ENCODE peak calls at places on chromosomes 6 and 20, in seven cellular contexts. B is heart left ventricle, S is A549, M is IMR-90, C is adrenal gland, T is transverse colon, K is breast epithelium. X is an unnamed sample.

GRCh38 chr6:36844232-36845170 is 5.3 kb upstream of the CPNE5 start:
- DNase-seq in C (no peak), B (peak), S (no peak), K (no peak), M (no peak), T (no peak), X (no peak)

GRCh38 chr6:117072134-117072533 is 193.2 kb upstream of the VGLL2 start:
- DNase-seq in S (no peak), T (no peak), M (no peak), K (no peak), B (peak), C (no peak), X (no peak)

GRCh38 chr6:34001706-34002645 is 143.9 kb downstream of the GRM4 start:
- DNase-seq in B (no peak), K (no peak), T (no peak), S (no peak), C (no peak), M (no peak), X (no peak)

GRCh38 chr20:56875052-56875663 is 246.1 kb downstream of the TFAP2C start:
- DNase-seq in S (peak), B (no peak), K (no peak), T (peak), M (peak), C (no peak), X (no peak)

GRCh38 chr6:34095136-34095505 is 50.8 kb downstream of the GRM4 start:
- DNase-seq in M (no peak), K (no peak), T (no peak), C (no peak), S (no peak), B (no peak), X (no peak)

GRCh38 chr6:109260126-109260525 is 122.1 kb downstream of the CD164 start:
- DNase-seq in S (no peak), M (peak), T (no peak), C (no peak), K (no peak), B (no peak), X (no peak)

GRCh38 chr6:1596088-1596852 is 13.4 kb upstream of the FOXC1 start:
- DNase-seq in T (peak), S (peak), M (peak), B (no peak), K (no peak), C (peak), X (no peak)

GRCh38 chr20:25215521-25215920 is 20.0 kb downstream of the ENTPD6 start:
- DNase-seq in K (no peak), S (no peak), C (no peak), T (no peak), M (no peak), B (no peak), X (no peak)

GRCh38 chr20:9323622-9324021 is 190.8 kb upstream of the LAMP5 start:
- DNase-seq in M (no peak), T (no peak), K (no peak), S (peak), B (no peak), C (no peak), X (no peak)

GRCh38 chr6:122609881-122610689 is at the start of gene PKIB:
- DNase-seq in B (peak), C (peak), K (peak), S (peak), T (peak), M (peak), X (no peak)

GRCh38 chr6:42453027-42453648 is 1.4 kb upstream of the TRERF1 start:
- DNase-seq in M (peak), K (peak), C (peak), B (peak), T (peak), S (peak), X (no peak)

GRCh38 chr6:42453649-42454427 is 2.1 kb upstream of the TRERF1 start:
- DNase-seq in T (peak), B (peak), C (peak), K (no peak), M (peak), S (no peak), X (no peak)

GRCh38 chr6:42451146-42451594 is 556 bp downstream of the TRERF1 start:
- DNase-seq in S (no peak), T (no peak), B (no peak), M (no peak), C (no peak), K (no peak), X (no peak)

GRCh38 chr6:42451595-42452170 is at the start of gene TRERF1:
- DNase-seq in T (peak), K (no peak), M (peak), S (peak), C (peak), B (peak), X (no peak)

DNA sequence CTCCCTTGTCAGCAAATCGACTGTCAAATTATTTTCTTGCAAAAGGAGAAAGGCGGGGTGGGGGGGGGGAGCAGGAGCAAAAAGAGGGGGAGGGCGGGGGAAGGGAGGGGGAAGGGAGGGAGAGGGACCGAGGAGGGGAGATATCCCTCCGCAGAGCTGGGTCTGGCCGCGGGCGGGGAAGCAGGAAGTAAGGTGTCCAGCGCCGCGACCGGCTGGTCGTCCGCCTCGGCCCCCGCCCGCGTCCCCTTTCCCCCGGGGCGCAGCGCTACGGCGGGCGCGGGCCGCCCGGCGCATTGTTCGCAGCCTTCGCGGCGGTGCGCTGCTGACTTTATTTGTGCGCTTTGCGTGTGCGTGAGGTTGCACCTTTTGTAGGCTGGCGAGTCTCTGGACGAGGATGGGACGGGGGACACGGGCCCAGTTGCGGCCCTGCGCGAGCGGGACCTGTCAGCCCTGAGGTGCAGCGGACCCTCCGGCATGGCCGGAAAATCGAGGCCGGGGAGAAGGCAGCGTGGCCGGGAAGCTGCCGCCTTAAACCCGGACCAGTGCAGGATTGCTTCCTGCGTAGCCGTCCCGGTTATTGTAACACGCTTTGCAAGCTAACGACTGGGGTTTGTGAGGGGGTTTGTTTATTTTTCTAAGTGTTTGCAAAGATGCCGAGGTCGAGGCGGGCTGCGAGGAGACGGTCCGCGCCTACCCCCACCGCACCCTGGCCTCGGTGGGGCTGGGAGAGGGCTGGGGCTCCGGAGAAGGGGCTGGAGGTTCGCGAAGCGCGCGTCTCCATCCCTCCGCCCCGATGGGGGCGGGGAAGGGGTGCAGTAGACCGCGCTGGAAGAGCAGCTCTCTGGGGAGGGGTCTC is 673 bp upstream of the TRERF1 start:
- DNase-seq in M (peak), T (peak), K (no peak), C (peak), S (peak), B (peak), X (no peak)
- TF ChIP-seq POLR2A in M (peak), T (peak), K (no peak), C (peak), S (peak), B (no peak), X (peak)

DNA sequence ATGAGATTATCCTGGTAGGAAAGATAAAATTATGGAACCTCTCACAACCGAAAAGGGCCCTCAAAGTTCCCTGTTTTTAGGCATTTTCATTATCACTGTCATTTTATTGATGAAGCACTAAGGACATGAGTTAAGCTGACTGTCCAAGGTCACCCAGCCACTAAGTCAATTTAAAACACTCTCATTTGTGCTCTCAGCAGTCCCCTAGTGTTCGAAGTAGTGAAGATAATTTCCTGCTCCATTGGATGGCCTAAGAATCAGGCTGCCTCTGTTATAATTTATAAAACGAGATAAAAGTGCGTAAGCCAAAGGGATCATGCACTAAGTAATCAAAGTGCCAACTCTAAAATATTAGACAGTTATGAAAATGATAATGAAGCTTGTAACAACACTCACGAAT is 169.1 kb downstream of the KIF16B start:
- DNase-seq in B (no peak), M (no peak), S (no peak), C (no peak), T (no peak), K (no peak), X (no peak)
- TF ChIP-seq POLR2A in B (no peak), M (no peak), S (no peak), C (no peak), T (no peak), K (no peak), X (no peak)

GRCh38 chr6:32972353-32973143 is 4.2 kb downstream of the BRD2 start:
- DNase-seq in B (peak), S (no peak), M (no peak), C (no peak), K (no peak), T (peak), X (no peak)

GRCh38 chr6:32973144-32973854 is 4.9 kb downstream of the BRD2 start:
- DNase-seq in M (peak), B (no peak), K (no peak), C (peak), S (peak), T (peak), X (no peak)

GRCh38 chr6:32971245-32971580 is 2.8 kb downstream of the BRD2 start:
- DNase-seq in C (no peak), S (no peak), T (no peak), M (no peak), K (no peak), B (no peak), X (no peak)

GRCh38 chr6:32970413-32971244 is 2.2 kb downstream of the BRD2 start:
- DNase-seq in K (peak), B (peak), C (peak), T (peak), S (peak), M (peak), X (no peak)

DNA sequence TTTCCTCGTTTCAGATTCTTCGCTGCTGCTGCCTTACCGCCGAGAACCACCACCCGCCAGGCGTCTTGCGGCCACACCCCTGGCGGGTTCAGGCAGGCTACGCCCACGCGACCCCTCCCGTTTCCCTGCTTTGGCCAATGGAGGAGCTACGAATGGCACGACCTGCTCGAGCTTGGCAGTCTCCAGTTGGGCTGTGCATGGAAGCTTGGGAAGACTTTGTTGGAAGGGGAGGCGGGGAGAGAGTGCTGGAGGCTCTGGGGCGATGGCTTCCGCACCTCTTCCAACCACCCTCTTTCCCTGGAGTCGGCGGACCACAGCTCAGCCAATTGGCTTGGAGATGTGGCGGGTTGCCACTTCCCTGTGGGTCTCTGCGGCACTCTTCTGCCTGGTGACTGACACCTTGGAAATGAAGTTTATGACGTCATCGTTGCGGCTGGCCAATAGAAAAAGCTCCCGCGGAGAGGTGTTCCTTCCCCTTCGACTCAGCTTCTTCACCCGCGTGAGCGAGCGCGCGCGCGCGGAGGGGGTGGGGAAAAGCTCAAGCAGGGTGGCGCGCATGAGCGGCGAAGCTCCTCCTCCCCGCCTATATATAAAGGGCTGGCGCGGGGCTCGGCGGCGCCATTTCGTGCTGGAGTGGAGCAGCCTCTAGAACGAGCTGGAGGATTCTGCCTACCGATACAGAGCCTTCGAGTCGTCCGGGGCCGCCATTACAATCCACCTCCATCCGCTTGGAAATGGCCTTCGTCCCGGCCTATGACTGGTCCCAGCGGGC is 3.4 kb downstream of the BRD2 start:
- DNase-seq in M (peak), S (peak), C (peak), T (peak), K (peak), B (peak), X (peak)
- TF ChIP-seq POLR2A in M (peak), S (peak), C (peak), T (peak), K (peak), B (peak), X (peak)

DNA sequence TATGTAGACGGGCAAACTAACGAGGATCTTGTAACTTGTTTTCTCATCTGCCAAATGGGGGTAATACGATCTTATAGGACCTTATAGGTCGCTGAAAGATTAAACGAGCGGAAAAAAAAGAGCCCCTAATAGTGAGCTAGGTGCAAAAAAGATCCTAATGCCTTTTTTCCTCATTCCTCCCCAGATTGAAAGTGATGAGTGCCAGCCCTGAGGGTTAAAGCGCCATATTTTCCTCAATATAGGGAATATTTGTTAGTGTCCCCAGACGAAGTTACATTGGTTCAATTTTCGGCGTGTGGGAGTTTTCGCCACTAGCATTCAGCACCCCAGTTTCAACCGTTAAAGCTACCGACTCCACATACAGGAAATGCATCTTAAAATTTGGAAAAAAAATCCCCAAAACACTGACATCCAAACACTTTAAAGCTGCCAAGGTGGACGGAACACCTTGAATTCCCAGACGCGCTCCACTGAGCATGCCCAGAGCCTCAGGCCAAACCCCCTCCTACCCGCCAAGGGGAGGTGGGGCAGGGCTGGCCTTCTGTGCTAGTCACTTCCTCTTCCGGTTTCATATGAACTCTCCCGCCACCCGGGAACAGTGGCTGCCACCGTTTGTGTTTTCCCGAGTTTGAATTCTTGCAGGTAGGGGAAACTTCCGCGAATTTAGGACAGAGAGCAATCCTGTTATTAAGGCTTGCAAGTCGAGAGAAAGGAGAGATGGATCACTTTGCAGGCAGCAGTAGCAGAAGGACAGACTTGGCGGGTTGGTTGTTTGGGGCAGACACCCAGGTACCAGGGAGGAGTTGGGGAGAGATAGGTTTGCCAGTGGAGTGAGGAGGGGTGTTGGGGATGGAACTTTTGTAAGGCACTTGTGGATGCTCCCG is at the start of gene PRIM2:
- DNase-seq in S (peak), B (peak), M (peak), K (peak), C (peak), T (peak), X (peak)
- TF ChIP-seq POLR2A in S (peak), B (no peak), M (peak), K (no peak), C (no peak), T (peak), X (peak)

GRCh38 chr20:10794765-10795164 is 121.0 kb upstream of the JAG1 start:
- DNase-seq in M (no peak), C (no peak), B (no peak), T (no peak), K (no peak), S (no peak), X (no peak)
- TF ChIP-seq POLR2A in M (no peak), C (no peak), B (no peak), T (no peak), K (no peak), S (no peak), X (no peak)

GRCh38 chr6:144012534-144012933 is 4.5 kb upstream of the PLAGL1 start:
- DNase-seq in M (peak), B (no peak), K (no peak), C (no peak), S (no peak), T (no peak), X (no peak)
- TF ChIP-seq POLR2A in M (no peak), B (no peak), K (no peak), C (no peak), S (no peak), T (no peak), X (no peak)

GRCh38 chr20:63641792-63642517 is 11.3 kb downstream of the STMN3 start:
- DNase-seq in M (peak), S (peak), B (peak), T (peak), K (peak), C (peak), X (peak)

GRCh38 chr20:63642518-63643247 is 10.5 kb downstream of the STMN3 start:
- DNase-seq in K (peak), C (no peak), T (peak), S (no peak), M (no peak), B (no peak), X (no peak)

GRCh38 chr20:63641146-63641791 is 12.0 kb downstream of the STMN3 start:
- DNase-seq in K (peak), S (peak), T (peak), C (peak), B (no peak), M (no peak), X (no peak)

GRCh38 chr20:63639093-63639860 is 12.4 kb upstream of the GMEB2 start:
- DNase-seq in K (no peak), C (peak), M (no peak), B (peak), S (no peak), T (peak), X (no peak)

DNA sequence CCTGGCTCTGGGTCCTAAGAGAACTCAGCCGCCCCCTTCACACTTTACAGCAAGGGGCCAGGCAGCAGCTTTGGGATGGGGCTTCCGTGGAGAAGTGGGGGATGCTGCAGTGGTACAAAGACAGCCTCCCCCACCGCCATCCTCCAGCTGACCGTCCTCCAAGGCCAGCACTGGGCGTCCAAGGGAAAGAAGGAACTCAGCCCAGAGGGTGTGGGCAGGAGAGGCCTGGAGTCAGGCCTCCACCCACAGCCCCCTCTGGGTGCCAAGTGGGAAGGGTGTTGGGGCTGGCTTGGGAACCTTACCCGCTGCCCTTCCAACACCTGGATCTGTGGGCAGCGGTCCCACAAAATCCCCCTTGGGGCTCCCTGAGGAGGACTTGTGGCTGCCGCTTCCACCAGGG is 13.1 kb downstream of the STMN3 start:
- DNase-seq in S (no peak), C (no peak), B (no peak), K (no peak), T (no peak), M (no peak), X (no peak)
- TF ChIP-seq POLR2A in S (no peak), C (no peak), B (no peak), K (no peak), T (no peak), M (no peak), X (no peak)